ENCODE peak calls at places on chromosome 6, in four cellular contexts. One of them, this sample, is unnamed.

GRCh38 chr6:158911746-158912158 is 88.2 kb downstream of the RSPH3 start:
- DNase-seq in stimulated activated CD4-positive, alpha-beta T cell treated with anti-CD3 and anti-CD28 coated beads, Interleukin-12 subunit alpha, Interleukin-12 subunit beta, amount 100 ng/mL, for 4 hours: no peak
- DNase-seq in SW 1271: no peak
- DNase-seq in NCI-H2081: peak
- DNase-seq in this sample: no peak

GRCh38 chr6:154127638-154128037 is 88.6 kb downstream of the OPRM1 start:
- DNase-seq in stimulated activated CD4-positive, alpha-beta T cell treated with anti-CD3 and anti-CD28 coated beads, Interleukin-12 subunit alpha, Interleukin-12 subunit beta, amount 100 ng/mL, for 4 hours: no peak
- DNase-seq in NCI-H2081: peak
- DNase-seq in SW 1271: no peak
- DNase-seq in this sample: no peak

GRCh38 chr6:122869437-122870024 is 80.5 kb downstream of the SMPDL3A start:
- DNase-seq in NCI-H2081: peak
- DNase-seq in SW 1271: peak
- DNase-seq in stimulated activated CD4-positive, alpha-beta T cell treated with anti-CD3 and anti-CD28 coated beads, Interleukin-12 subunit alpha, Interleukin-12 subunit beta, amount 100 ng/mL, for 4 hours: no peak
- DNase-seq in this sample: peak

GRCh38 chr6:39347906-39348585 is 25.5 kb upstream of the KCNK16 start:
- DNase-seq in stimulated activated CD4-positive, alpha-beta T cell treated with anti-CD3 and anti-CD28 coated beads, Interleukin-12 subunit alpha, Interleukin-12 subunit beta, amount 100 ng/mL, for 4 hours: peak
- DNase-seq in SW 1271: peak
- DNase-seq in NCI-H2081: peak
- DNase-seq in this sample: no peak

GRCh38 chr6:118042855-118043254 is 135.8 kb downstream of the SLC35F1 start:
- DNase-seq in stimulated activated CD4-positive, alpha-beta T cell treated with anti-CD3 and anti-CD28 coated beads, Interleukin-12 subunit alpha, Interleukin-12 subunit beta, amount 100 ng/mL, for 4 hours: no peak
- DNase-seq in SW 1271: no peak
- DNase-seq in NCI-H2081: no peak
- DNase-seq in this sample: no peak

GRCh38 chr6:71726121-71726520 is 160.2 kb upstream of the RIMS1 start:
- DNase-seq in stimulated activated CD4-positive, alpha-beta T cell treated with anti-CD3 and anti-CD28 coated beads, Interleukin-12 subunit alpha, Interleukin-12 subunit beta, amount 100 ng/mL, for 4 hours: no peak
- DNase-seq in NCI-H2081: no peak
- DNase-seq in SW 1271: no peak
- DNase-seq in this sample: no peak

GRCh38 chr6:52233975-52234823 is 10.1 kb downstream of the IL17F start:
- DNase-seq in SW 1271: peak
- DNase-seq in stimulated activated CD4-positive, alpha-beta T cell treated with anti-CD3 and anti-CD28 coated beads, Interleukin-12 subunit alpha, Interleukin-12 subunit beta, amount 100 ng/mL, for 4 hours: no peak
- DNase-seq in NCI-H2081: peak
- DNase-seq in this sample: no peak

GRCh38 chr6:156395276-156395675 is 381.9 kb upstream of the ARID1B start:
- DNase-seq in NCI-H2081: peak
- DNase-seq in SW 1271: no peak
- DNase-seq in stimulated activated CD4-positive, alpha-beta T cell treated with anti-CD3 and anti-CD28 coated beads, Interleukin-12 subunit alpha, Interleukin-12 subunit beta, amount 100 ng/mL, for 4 hours: peak
- DNase-seq in this sample: no peak

GRCh38 chr6:106253194-106253593 is 72.4 kb downstream of the ATG5 start:
- DNase-seq in stimulated activated CD4-positive, alpha-beta T cell treated with anti-CD3 and anti-CD28 coated beads, Interleukin-12 subunit alpha, Interleukin-12 subunit beta, amount 100 ng/mL, for 4 hours: no peak
- DNase-seq in SW 1271: no peak
- DNase-seq in NCI-H2081: no peak
- DNase-seq in this sample: no peak

GRCh38 chr6:8579372-8579771 is 144.0 kb upstream of the SLC35B3 start:
- DNase-seq in NCI-H2081: no peak
- DNase-seq in SW 1271: no peak
- DNase-seq in stimulated activated CD4-positive, alpha-beta T cell treated with anti-CD3 and anti-CD28 coated beads, Interleukin-12 subunit alpha, Interleukin-12 subunit beta, amount 100 ng/mL, for 4 hours: no peak
- DNase-seq in this sample: no peak

GRCh38 chr6:53510751-53511150 is 34.1 kb downstream of the GCLC start:
- DNase-seq in stimulated activated CD4-positive, alpha-beta T cell treated with anti-CD3 and anti-CD28 coated beads, Interleukin-12 subunit alpha, Interleukin-12 subunit beta, amount 100 ng/mL, for 4 hours: no peak
- DNase-seq in NCI-H2081: no peak
- DNase-seq in SW 1271: no peak
- DNase-seq in this sample: no peak

GRCh38 chr6:66538548-66539135 is 831.6 kb upstream of the EYS start:
- DNase-seq in SW 1271: no peak
- DNase-seq in NCI-H2081: peak
- DNase-seq in stimulated activated CD4-positive, alpha-beta T cell treated with anti-CD3 and anti-CD28 coated beads, Interleukin-12 subunit alpha, Interleukin-12 subunit beta, amount 100 ng/mL, for 4 hours: no peak
- DNase-seq in this sample: peak

GRCh38 chr6:3102875-3103274 is 15.6 kb upstream of the BPHL start:
- DNase-seq in NCI-H2081: no peak
- DNase-seq in stimulated activated CD4-positive, alpha-beta T cell treated with anti-CD3 and anti-CD28 coated beads, Interleukin-12 subunit alpha, Interleukin-12 subunit beta, amount 100 ng/mL, for 4 hours: no peak
- DNase-seq in SW 1271: no peak
- DNase-seq in this sample: no peak

GRCh38 chr6:159871241-159871640 is 19.5 kb upstream of the MAS1 start:
- DNase-seq in NCI-H2081: no peak
- DNase-seq in stimulated activated CD4-positive, alpha-beta T cell treated with anti-CD3 and anti-CD28 coated beads, Interleukin-12 subunit alpha, Interleukin-12 subunit beta, amount 100 ng/mL, for 4 hours: no peak
- DNase-seq in SW 1271: no peak
- DNase-seq in this sample: peak

GRCh38 chr6:137873273-137873762 is 6.3 kb downstream of the TNFAIP3 start:
- DNase-seq in stimulated activated CD4-positive, alpha-beta T cell treated with anti-CD3 and anti-CD28 coated beads, Interleukin-12 subunit alpha, Interleukin-12 subunit beta, amount 100 ng/mL, for 4 hours: peak
- DNase-seq in NCI-H2081: no peak
- DNase-seq in SW 1271: peak
- DNase-seq in this sample: peak

GRCh38 chr6:147160593-147160992 is 43.6 kb upstream of the STXBP5 start:
- DNase-seq in SW 1271: no peak
- DNase-seq in NCI-H2081: no peak
- DNase-seq in stimulated activated CD4-positive, alpha-beta T cell treated with anti-CD3 and anti-CD28 coated beads, Interleukin-12 subunit alpha, Interleukin-12 subunit beta, amount 100 ng/mL, for 4 hours: no peak
- DNase-seq in this sample: no peak

GRCh38 chr6:24692851-24693592 is 25.9 kb downstream of the C6orf62 start:
- DNase-seq in NCI-H2081: no peak
- DNase-seq in SW 1271: no peak
- DNase-seq in stimulated activated CD4-positive, alpha-beta T cell treated with anti-CD3 and anti-CD28 coated beads, Interleukin-12 subunit alpha, Interleukin-12 subunit beta, amount 100 ng/mL, for 4 hours: no peak
- DNase-seq in this sample: no peak

GRCh38 chr6:32058511-32058963 is 20.3 kb downstream of the CYP21A2 start:
- DNase-seq in NCI-H2081: no peak
- DNase-seq in stimulated activated CD4-positive, alpha-beta T cell treated with anti-CD3 and anti-CD28 coated beads, Interleukin-12 subunit alpha, Interleukin-12 subunit beta, amount 100 ng/mL, for 4 hours: no peak
- DNase-seq in SW 1271: no peak
- DNase-seq in this sample: peak

This sample was measured in globus pallidus.